ENCODE peak calls at places on chromosomes 4 and X, in eight cellular contexts. P, M, F, E, O, Q, H and B are unnamed samples.

GRCh38 chrX:18789916-18790315 is 82.5 kb downstream of the PPEF1 start:
- DNase-seq in P (no peak), M (no peak), F (no peak), E (no peak), O (no peak), Q (no peak), H (no peak), B (no peak)

GRCh38 chr4:79295076-79295475 is 30.8 kb downstream of the NAA11 start:
- DNase-seq in P (no peak), M (no peak), F (no peak), E (no peak), O (no peak), Q (no peak), H (no peak), B (no peak)

GRCh38 chr4:158586881-158587280 is 65.2 kb downstream of the RXFP1 start:
- DNase-seq in P (no peak), M (no peak), F (no peak), E (no peak), O (no peak), Q (no peak), H (no peak), B (no peak)

GRCh38 chr4:41426523-41426922 is 111.4 kb upstream of the LIMCH1 start:
- DNase-seq in P (no peak), M (no peak), F (no peak), E (peak), O (no peak), Q (no peak), H (no peak), B (no peak)

GRCh38 chrX:149248073-149248625 is 257.0 kb downstream of the IDS start:
- DNase-seq in P (no peak), M (no peak), F (no peak), E (peak), O (peak), Q (peak), H (no peak), B (no peak)

GRCh38 chrX:155263854-155264628 is at the start of gene RAB39B:
- DNase-seq in P (peak), M (peak), F (peak), E (peak), O (peak), Q (peak), H (peak), B (peak)

GRCh38 chrX:12843061-12843667 is 23.7 kb upstream of the TLR7 start:
- DNase-seq in P (no peak), M (no peak), F (no peak), E (no peak), O (no peak), Q (no peak), H (no peak), B (no peak)

GRCh38 chr4:155587766-155588165 is 78.9 kb upstream of the GUCY1A1 start:
- DNase-seq in P (no peak), M (no peak), F (no peak), E (no peak), O (no peak), Q (no peak), H (no peak), B (no peak)

GRCh38 chr4:106585920-106586349 is 217.4 kb upstream of the GIMD1 start:
- DNase-seq in P (no peak), M (peak), F (no peak), E (no peak), O (peak), Q (no peak), H (no peak), B (no peak)

GRCh38 chr4:151114986-151115385 is 15.6 kb downstream of the RPS3A start:
- DNase-seq in P (no peak), M (no peak), F (no peak), E (no peak), O (peak), Q (no peak), H (no peak), B (no peak)

GRCh38 chrX:45735571-45735970 is 534.9 kb upstream of the DIPK2B start:
- DNase-seq in P (no peak), M (no peak), F (no peak), E (no peak), O (no peak), Q (no peak), H (no peak), B (no peak)
- H3K4me3 ChIP-seq in P (no peak), M (no peak), F (no peak), E (no peak), O (no peak), Q (no peak), H (no peak), B (no peak)

DNA sequence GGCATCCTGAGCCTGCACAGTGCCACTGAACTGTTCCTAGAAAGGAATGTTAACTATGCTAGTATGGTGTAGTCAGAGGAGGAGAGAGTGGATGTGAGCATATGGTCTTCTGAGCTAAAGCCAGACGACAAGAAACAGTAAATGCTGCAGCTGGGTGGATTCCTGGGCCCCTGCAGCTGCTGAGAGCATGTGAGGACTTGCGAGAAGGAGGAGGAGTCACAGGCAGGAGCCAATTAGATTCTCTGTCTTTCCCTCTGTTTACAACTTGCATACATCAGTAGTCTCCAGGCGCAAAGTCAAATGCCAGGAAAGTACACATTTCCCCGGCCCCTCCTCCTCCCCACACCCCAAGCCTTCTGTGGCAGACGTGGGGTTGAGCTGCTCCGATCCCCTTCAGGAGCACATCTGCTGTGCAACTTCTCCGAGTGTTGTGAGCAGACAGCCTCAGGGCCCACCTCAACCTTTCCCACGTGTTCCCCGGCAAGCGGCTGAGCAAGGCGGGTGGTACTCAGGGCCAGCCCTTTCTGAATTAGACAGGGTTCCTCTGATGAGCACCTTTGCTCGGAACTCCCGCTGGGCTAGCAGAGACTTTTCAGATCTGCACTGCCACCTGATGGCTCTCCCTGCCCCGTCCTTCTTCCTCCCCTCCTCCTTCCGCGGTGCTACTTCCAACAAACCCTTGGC is 108.7 kb upstream of the ATP6AP2 start:
- DNase-seq in P (peak), M (peak), F (peak), E (peak), O (peak), Q (peak), H (peak), B (no peak)
- H3K4me3 ChIP-seq in P (peak), M (no peak), F (no peak), E (no peak), O (peak), Q (no peak), H (no peak), B (no peak)

GRCh38 chr4:128703948-128704347 is 105.6 kb upstream of the JADE1 start:
- DNase-seq in P (no peak), M (no peak), F (no peak), E (no peak), O (no peak), Q (no peak), H (no peak), B (no peak)

GRCh38 chr4:128709268-128709667 is 100.2 kb upstream of the JADE1 start:
- DNase-seq in P (no peak), M (no peak), F (no peak), E (no peak), O (no peak), Q (no peak), H (no peak), B (no peak)

GRCh38 chr4:128711361-128711760 is 98.1 kb upstream of the JADE1 start:
- DNase-seq in P (no peak), M (no peak), F (no peak), E (peak), O (no peak), Q (no peak), H (no peak), B (no peak)

DNA sequence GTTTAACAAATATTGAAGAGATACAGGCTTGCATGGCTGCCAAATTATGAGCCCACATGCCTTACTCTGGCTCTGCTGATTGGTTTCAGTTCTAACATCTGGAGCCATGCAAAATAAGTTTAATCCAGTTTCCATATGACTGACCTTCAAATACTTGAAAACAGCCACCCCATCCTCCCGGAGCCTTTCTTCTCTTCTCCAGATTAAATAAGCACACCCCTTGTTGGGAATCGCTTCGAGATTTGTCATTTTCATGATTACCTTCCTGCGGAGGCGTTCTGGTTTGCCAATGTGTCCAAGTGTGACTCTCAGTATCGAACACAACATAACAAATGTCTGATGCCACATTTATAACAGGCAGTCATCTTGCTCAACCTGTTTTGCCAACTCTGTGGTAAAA is 101.6 kb upstream of the JADE1 start:
- DNase-seq in P (no peak), M (peak), F (no peak), E (peak), O (peak), Q (no peak), H (no peak), B (no peak)
- H3K4me3 ChIP-seq in P (no peak), M (peak), F (no peak), E (no peak), O (no peak), Q (no peak), H (no peak), B (no peak)

DNA sequence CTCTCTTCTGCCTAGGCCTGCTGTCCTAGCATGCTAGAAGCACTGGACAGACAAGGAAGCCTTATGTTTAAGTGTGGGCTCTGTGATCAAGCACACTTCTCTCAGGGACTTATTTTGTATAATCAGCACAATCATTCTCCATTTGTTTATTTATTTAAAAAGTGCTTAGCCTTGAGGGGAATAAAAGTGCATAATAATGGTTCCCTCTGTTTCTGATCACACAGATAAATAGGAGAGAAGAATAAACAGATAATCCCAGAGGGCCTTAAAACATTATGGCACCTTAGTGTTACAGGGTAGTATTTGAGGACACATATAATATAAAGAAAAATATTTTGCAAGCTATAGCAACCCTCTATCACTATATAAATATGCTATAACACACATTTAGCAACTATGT is 146.5 kb downstream of the UNC5C start:
- DNase-seq in P (no peak), M (no peak), F (no peak), E (no peak), O (no peak), Q (no peak), H (no peak), B (no peak)
- H3K4me3 ChIP-seq in P (no peak), M (no peak), F (no peak), E (no peak), O (no peak), Q (no peak), H (no peak), B (no peak)

GRCh38 chr4:73053076-73053475 is 16.4 kb downstream of the COX18 start:
- DNase-seq in P (no peak), M (no peak), F (no peak), E (peak), O (peak), Q (no peak), H (no peak), B (no peak)
- H3K4me3 ChIP-seq in P (no peak), M (no peak), F (no peak), E (no peak), O (no peak), Q (no peak), H (no peak), B (no peak)

GRCh38 chr4:88040707-88041106 is 33.3 kb downstream of the PKD2 start:
- DNase-seq in P (no peak), M (no peak), F (no peak), E (no peak), O (no peak), Q (no peak), H (no peak), B (no peak)
- H3K4me3 ChIP-seq in P (no peak), M (no peak), F (no peak), E (no peak), O (no peak), Q (no peak), H (no peak), B (no peak)

DNA sequence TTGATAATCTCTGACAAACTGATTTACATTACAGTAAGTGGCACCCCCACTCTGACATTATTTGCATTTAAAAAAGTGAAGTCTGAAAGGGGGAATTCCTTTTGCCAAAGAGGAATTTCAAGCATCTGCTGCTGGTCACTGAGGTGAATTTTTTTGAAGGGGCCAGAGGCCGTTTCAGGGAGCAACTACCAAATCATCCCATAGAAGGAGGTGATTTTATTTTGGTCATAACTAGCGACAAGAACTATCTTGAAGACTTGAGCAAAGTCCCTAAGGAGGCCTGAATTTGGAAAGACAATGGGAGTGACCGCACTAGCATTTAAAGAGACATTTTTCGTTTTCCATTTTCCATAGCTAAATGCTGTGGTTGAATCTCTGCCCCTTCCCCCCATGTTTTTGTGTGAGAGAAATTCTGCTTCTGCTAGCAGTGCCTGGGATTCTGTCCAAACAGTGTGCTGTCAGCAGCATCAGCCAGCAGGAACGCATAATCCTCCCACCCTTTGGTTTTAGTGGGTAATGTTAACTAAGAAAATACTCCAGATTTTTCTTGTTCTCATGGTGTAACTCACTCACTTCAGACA is 110.1 kb upstream of the MED14 start:
- DNase-seq in P (no peak), M (peak), F (no peak), E (peak), O (peak), Q (peak), H (peak), B (peak)
- H3K4me3 ChIP-seq in P (no peak), M (no peak), F (no peak), E (no peak), O (no peak), Q (no peak), H (no peak), B (no peak)

GRCh38 chrX:107506596-107507031 is 57.2 kb downstream of the FRMPD3 start:
- DNase-seq in P (no peak), M (no peak), F (no peak), E (no peak), O (no peak), Q (no peak), H (no peak), B (no peak)
- H3K4me3 ChIP-seq in P (no peak), M (no peak), F (peak), E (no peak), O (no peak), Q (no peak), H (no peak), B (peak)